ENCODE peak calls at places on chromosomes 5 and 9, in eight cellular contexts. P is endothelial cell of umbilical vein, S is mesothelial cell of epicardium, L is cardiac muscle cell, Y is lower lobe of right lung, I is OCI-LY7, Q is GM10248, Z is right lobe of liver. E is an unnamed sample.

GRCh38 chr5:104540448-104540847 is 977.9 kb upstream of the NUDT12 start:
- DNase-seq in L (no peak), S (no peak), P (peak; percentile 88), I (no peak), Z (no peak), Q (no peak), Y (no peak), E (no peak)

GRCh38 chr5:114419941-114420340 is 58.1 kb downstream of the KCNN2 start:
- DNase-seq in I (no peak), Y (no peak), Q (no peak), L (no peak), Z (no peak), P (no peak), S (no peak), E (no peak)

GRCh38 chr5:60248900-60249299 is 355.4 kb upstream of the PDE4D start:
- DNase-seq in S (no peak), P (no peak), L (no peak), I (peak; percentile 84), Q (peak; percentile 8), Z (no peak), Y (no peak), E (no peak)

GRCh38 chr5:159975462-159976019 is 33.4 kb upstream of the TTC1 start:
- DNase-seq in I (no peak), Y (no peak), P (peak; percentile 64), Z (no peak), S (no peak), Q (no peak), L (no peak), E (no peak)

GRCh38 chr9:87639949-87640348 is 86.0 kb upstream of the CTSL start:
- DNase-seq in Q (no peak), Z (no peak), Y (no peak), P (no peak), L (no peak), S (no peak), I (no peak), E (no peak)

GRCh38 chr5:90193185-90193822 is 216.3 kb downstream of the CETN3 start:
- DNase-seq in P (no peak), Y (no peak), I (no peak), L (no peak), Q (no peak), Z (no peak), S (no peak), E (no peak)

GRCh38 chr9:96021616-96022444 is 146.3 kb downstream of the ERCC6L2 start:
- DNase-seq in L (peak; percentile 23), Z (no peak), S (peak; percentile 48), Q (peak; percentile 34), Y (no peak), P (no peak), I (no peak), E (peak; percentile 56)

GRCh38 chr5:143663872-143664271 is 148.1 kb upstream of the HMHB1 start:
- DNase-seq in I (no peak), L (no peak), Y (no peak), P (no peak), Z (no peak), Q (no peak), S (no peak), E (no peak)

GRCh38 chr5:136058031-136058971 is 29.5 kb downstream of the TGFBI start:
- DNase-seq in I (no peak), Y (no peak), L (no peak), S (peak; percentile 56), Z (peak; percentile 65), P (peak; percentile 77), Q (no peak), E (no peak)

GRCh38 chr9:128683340-128684064 is 5.5 kb upstream of the SET start:
- DNase-seq in L (peak; percentile 44), P (peak; percentile 16), S (no peak), Q (peak; percentile 54), Z (peak; percentile 71), Y (peak; percentile 74), I (peak; percentile 87), E (peak; percentile 49)

GRCh38 chr9:96524045-96524444 is 74.1 kb downstream of the HABP4 start:
- DNase-seq in L (peak; percentile 39), Q (no peak), I (no peak), Z (no peak), P (no peak), Y (no peak), S (no peak), E (no peak)

GRCh38 chr9:78234810-78235209 is 1.1 kb upstream of the CEP78 start:
- DNase-seq in P (no peak), Z (no peak), Q (no peak), L (no peak), I (no peak), Y (no peak), S (no peak), E (no peak)

GRCh38 chr5:163134061-163134460 is 303.3 kb upstream of the CCNG1 start:
- DNase-seq in Y (no peak), P (no peak), Z (no peak), I (no peak), S (no peak), L (no peak), Q (no peak), E (no peak)

GRCh38 chr9:129489838-129490582 is 130.9 kb downstream of the C9orf50 start:
- DNase-seq in L (no peak), Q (no peak), S (no peak), P (no peak), Z (peak; percentile 62), I (no peak), Y (no peak), E (no peak)

GRCh38 chr9:91071185-91071990 is 269.8 kb downstream of the SYK start:
- DNase-seq in P (peak; percentile 26), I (no peak), Z (no peak), Q (no peak), S (peak; percentile 28), Y (no peak), L (no peak), E (peak; percentile 45)

GRCh38 chr5:120035815-120036577 is 406.6 kb downstream of the FAM170A start:
- DNase-seq in L (no peak), S (no peak), Y (no peak), Z (no peak), I (no peak), Q (no peak), P (no peak), E (no peak)

GRCh38 chr5:88509403-88509802 is 240.8 kb upstream of the TMEM161B start:
- DNase-seq in Y (no peak), I (no peak), L (peak; percentile 30), Z (no peak), S (no peak), P (no peak), Q (no peak), E (no peak)

GRCh38 chr9:79482078-79482477 is 89.7 kb upstream of the TLE4 start:
- DNase-seq in S (no peak), P (no peak), Y (no peak), L (no peak), I (no peak), Z (no peak), Q (no peak), E (no peak)

GRCh38 chr5:115815693-115816225 is 700 bp downstream of the CDO1 start:
- DNase-seq in S (peak; percentile 40), L (peak; percentile 55), P (peak; percentile 9), Q (peak; percentile 9), Z (peak; percentile 38), Y (no peak), I (no peak), E (peak; percentile 19)

GRCh38 chr5:115816226-115817042 is at the start of gene CDO1:
- DNase-seq in Y (peak; percentile 48), Z (peak; percentile 77), Q (peak; percentile 34), I (no peak), P (peak; percentile 53), L (peak; percentile 75), S (peak; percentile 72), E (peak; percentile 49)

GRCh38 chr5:115812372-115812771 is 4.1 kb downstream of the CDO1 start:
- DNase-seq in Y (no peak), P (no peak), Z (no peak), L (no peak), I (no peak), Q (no peak), S (no peak), E (no peak)

GRCh38 chr5:115813719-115814118 is 2.7 kb downstream of the CDO1 start:
- DNase-seq in P (no peak), Z (no peak), Q (no peak), L (no peak), S (no peak), Y (no peak), I (no peak), E (no peak)

DNA sequence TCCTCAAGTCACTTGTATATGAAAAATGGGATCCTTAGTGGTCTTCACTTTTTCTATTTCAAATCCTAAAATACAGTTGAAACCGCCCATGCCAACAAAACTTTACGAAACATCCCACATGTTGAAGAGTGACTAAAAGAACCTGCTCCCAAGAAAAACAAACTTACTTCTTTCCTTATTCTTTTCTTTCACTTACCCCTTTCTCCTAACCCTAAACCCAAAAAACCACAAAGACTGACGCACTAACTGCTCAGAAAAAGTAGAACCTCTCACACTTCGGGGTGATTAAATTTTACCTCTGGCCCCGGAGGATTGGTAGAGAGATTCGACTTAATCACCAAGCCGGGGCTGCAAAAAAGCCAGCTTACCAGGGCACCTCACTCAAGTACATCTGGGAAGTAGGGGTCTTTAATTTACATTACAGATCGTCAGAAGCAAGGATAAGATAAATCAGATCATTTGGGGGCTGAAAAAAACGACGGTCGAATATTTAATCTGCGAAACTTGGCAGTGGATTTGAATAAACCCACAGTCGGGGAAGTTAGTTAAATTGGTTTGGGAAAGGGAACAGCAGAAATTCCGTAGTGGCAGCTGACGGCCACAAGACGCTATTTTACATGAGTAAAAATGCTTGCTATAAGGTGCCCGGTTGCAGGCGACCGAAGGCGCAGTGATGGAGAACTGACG is 1.3 kb downstream of the CDO1 start:
- DNase-seq in Q (no peak), P (peak; percentile 3), S (no peak), Y (no peak), Z (no peak), L (peak; percentile 15), I (no peak), E (no peak)
- TF ChIP-seq CTCF in Q (no peak), P (no peak), S (no peak), Y (no peak), Z (no peak), L (no peak), I (no peak), E (no peak)

DNA sequence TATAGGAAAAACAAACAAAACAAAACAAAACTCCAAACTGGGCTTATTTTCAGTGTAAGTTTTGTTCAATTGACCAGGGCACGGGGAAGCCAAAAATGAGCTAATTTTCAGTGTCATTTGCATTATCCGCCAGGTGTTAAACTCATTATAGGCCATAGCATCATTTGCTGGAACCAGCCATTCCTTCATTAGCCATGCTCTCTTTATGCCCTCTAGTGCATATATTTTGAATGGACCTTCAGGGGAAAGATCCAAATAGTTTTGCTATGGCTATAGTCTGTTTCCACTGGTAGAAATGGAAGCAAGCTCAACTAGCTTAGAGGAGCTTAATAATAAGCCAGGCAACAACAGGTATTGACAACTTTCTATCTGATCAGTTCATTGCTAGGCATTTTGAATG is 1205.3 kb upstream of the DMAC1 start:
- DNase-seq in Z (no peak), Y (no peak), L (peak; percentile 17), P (no peak), Q (no peak), I (no peak), S (no peak), E (no peak)
- TF ChIP-seq CTCF in Z (peak; percentile 12), Y (no peak), L (no peak), P (no peak), Q (no peak), I (no peak), S (no peak), E (no peak)

GRCh38 chr9:106862115-106862945 is 636 bp upstream of the ZNF462 start:
- DNase-seq in L (peak; percentile 77), Y (no peak), P (peak; percentile 54), Z (peak; percentile 27), S (peak; percentile 65), Q (no peak), I (no peak), E (peak; percentile 30)
- TF ChIP-seq CTCF in L (peak; percentile 47), Y (no peak), P (peak; percentile 15), Z (no peak), S (no peak), Q (peak; percentile 18), I (no peak), E (no peak)

GRCh38 chr5:4411664-4412063 is 728.5 kb upstream of the ADAMTS16 start:
- DNase-seq in P (no peak), Z (no peak), L (no peak), Y (no peak), I (no peak), Q (no peak), S (no peak), E (no peak)
- TF ChIP-seq CTCF in P (no peak), Z (no peak), L (no peak), Y (no peak), I (no peak), Q (no peak), S (peak; percentile 9), E (no peak)

E was measured in GM13976.